ENCODE peak calls at places on chromosomes 12 and 14, in six cellular contexts. One of them, this sample, is unnamed.
A peak's percentile ranks its signal among the peaks of the same experiment; 100 is the strongest.

GRCh38 chr14:82510007-82510406 is 976.4 kb upstream of the SEL1L start:
- DNase-seq in erythroblast: no peak
- DNase-seq in GM10248: no peak
- DNase-seq in pons: no peak
- DNase-seq in T-helper 2 cell treated with Interferon-gamma antibody and Interleukin-4, amounts not matched to agents 5 μg/mL and 100 μg/mL, for 36 hours: no peak
- DNase-seq in NCI-H69: no peak
- DNase-seq in this sample: no peak

GRCh38 chr12:57553343-57554202 is 3.7 kb downstream of the KIF5A start:
- DNase-seq in erythroblast: no peak
- DNase-seq in GM10248: no peak
- DNase-seq in pons: no peak
- DNase-seq in T-helper 2 cell treated with Interferon-gamma antibody and Interleukin-4, amounts not matched to agents 5 μg/mL and 100 μg/mL, for 36 hours: no peak
- DNase-seq in NCI-H69: peak; percentile 18
- DNase-seq in this sample: no peak

GRCh38 chr14:26175659-26176058 is 422.2 kb downstream of the NOVA1 start:
- DNase-seq in erythroblast: no peak
- DNase-seq in GM10248: no peak
- DNase-seq in pons: peak; percentile 30
- DNase-seq in T-helper 2 cell treated with Interferon-gamma antibody and Interleukin-4, amounts not matched to agents 5 μg/mL and 100 μg/mL, for 36 hours: no peak
- DNase-seq in NCI-H69: no peak
- DNase-seq in this sample: no peak

GRCh38 chr12:64273527-64274403 is 51.7 kb upstream of the KICS2 start:
- DNase-seq in erythroblast: peak; percentile 46
- DNase-seq in GM10248: peak; percentile 20
- DNase-seq in pons: peak; percentile 35
- DNase-seq in T-helper 2 cell treated with Interferon-gamma antibody and Interleukin-4, amounts not matched to agents 5 μg/mL and 100 μg/mL, for 36 hours: no peak
- DNase-seq in NCI-H69: peak; percentile 38
- DNase-seq in this sample: no peak

GRCh38 chr12:99553461-99553860 is 94.1 kb upstream of the GARIN6 start:
- DNase-seq in erythroblast: no peak
- DNase-seq in GM10248: no peak
- DNase-seq in pons: no peak
- DNase-seq in T-helper 2 cell treated with Interferon-gamma antibody and Interleukin-4, amounts not matched to agents 5 μg/mL and 100 μg/mL, for 36 hours: no peak
- DNase-seq in NCI-H69: peak; percentile 75
- DNase-seq in this sample: no peak

GRCh38 chr14:60773558-60773957 is 39.0 kb downstream of the MNAT1 start:
- DNase-seq in erythroblast: no peak
- DNase-seq in GM10248: no peak
- DNase-seq in pons: no peak
- DNase-seq in T-helper 2 cell treated with Interferon-gamma antibody and Interleukin-4, amounts not matched to agents 5 μg/mL and 100 μg/mL, for 36 hours: no peak
- DNase-seq in NCI-H69: no peak
- DNase-seq in this sample: no peak

GRCh38 chr12:6093764-6094163 is 30.7 kb downstream of the VWF start:
- DNase-seq in erythroblast: no peak
- DNase-seq in GM10248: no peak
- DNase-seq in pons: no peak
- DNase-seq in T-helper 2 cell treated with Interferon-gamma antibody and Interleukin-4, amounts not matched to agents 5 μg/mL and 100 μg/mL, for 36 hours: no peak
- DNase-seq in NCI-H69: no peak
- DNase-seq in this sample: no peak

GRCh38 chr14:106493962-106494823 is 967.8 kb downstream of the TMEM121 start:
- DNase-seq in erythroblast: no peak
- DNase-seq in GM10248: no peak
- DNase-seq in pons: peak; percentile 24
- DNase-seq in T-helper 2 cell treated with Interferon-gamma antibody and Interleukin-4, amounts not matched to agents 5 μg/mL and 100 μg/mL, for 36 hours: no peak
- DNase-seq in NCI-H69: no peak
- DNase-seq in this sample: no peak

GRCh38 chr12:15662303-15662980 is 126.7 kb downstream of the EPS8 start:
- DNase-seq in erythroblast: peak; percentile 50
- DNase-seq in GM10248: no peak
- DNase-seq in pons: no peak
- DNase-seq in T-helper 2 cell treated with Interferon-gamma antibody and Interleukin-4, amounts not matched to agents 5 μg/mL and 100 μg/mL, for 36 hours: no peak
- DNase-seq in NCI-H69: no peak
- DNase-seq in this sample: no peak

GRCh38 chr14:78043349-78043748 is 126.8 kb upstream of the NRXN3 start:
- DNase-seq in erythroblast: no peak
- DNase-seq in GM10248: no peak
- DNase-seq in pons: no peak
- DNase-seq in T-helper 2 cell treated with Interferon-gamma antibody and Interleukin-4, amounts not matched to agents 5 μg/mL and 100 μg/mL, for 36 hours: no peak
- DNase-seq in NCI-H69: no peak
- DNase-seq in this sample: no peak

GRCh38 chr12:28777603-28778365 is 371.3 kb upstream of the FAR2 start:
- DNase-seq in erythroblast: no peak
- DNase-seq in GM10248: no peak
- DNase-seq in pons: no peak
- DNase-seq in T-helper 2 cell treated with Interferon-gamma antibody and Interleukin-4, amounts not matched to agents 5 μg/mL and 100 μg/mL, for 36 hours: no peak
- DNase-seq in NCI-H69: no peak
- DNase-seq in this sample: peak; percentile 45

GRCh38 chr14:92586001-92586947 is 72.7 kb downstream of the RIN3 start:
- DNase-seq in erythroblast: no peak
- DNase-seq in GM10248: no peak
- DNase-seq in pons: no peak
- DNase-seq in T-helper 2 cell treated with Interferon-gamma antibody and Interleukin-4, amounts not matched to agents 5 μg/mL and 100 μg/mL, for 36 hours: peak; percentile 49
- DNase-seq in NCI-H69: no peak
- DNase-seq in this sample: no peak

GRCh38 chr12:102675672-102676071 is 195.3 kb upstream of the IGF1 start:
- DNase-seq in erythroblast: no peak
- DNase-seq in GM10248: no peak
- DNase-seq in pons: no peak
- DNase-seq in T-helper 2 cell treated with Interferon-gamma antibody and Interleukin-4, amounts not matched to agents 5 μg/mL and 100 μg/mL, for 36 hours: no peak
- DNase-seq in NCI-H69: no peak
- DNase-seq in this sample: no peak

GRCh38 chr12:87157791-87158190 is 871.4 kb downstream of the C12orf50 start:
- DNase-seq in erythroblast: no peak
- DNase-seq in GM10248: no peak
- DNase-seq in pons: no peak
- DNase-seq in T-helper 2 cell treated with Interferon-gamma antibody and Interleukin-4, amounts not matched to agents 5 μg/mL and 100 μg/mL, for 36 hours: no peak
- DNase-seq in NCI-H69: no peak
- DNase-seq in this sample: no peak

GRCh38 chr12:108779998-108780688 is 48.8 kb upstream of the CORO1C start:
- DNase-seq in erythroblast: no peak
- DNase-seq in GM10248: no peak
- DNase-seq in pons: no peak
- DNase-seq in T-helper 2 cell treated with Interferon-gamma antibody and Interleukin-4, amounts not matched to agents 5 μg/mL and 100 μg/mL, for 36 hours: no peak
- DNase-seq in NCI-H69: peak; percentile 19
- DNase-seq in this sample: peak; percentile 34

This sample was measured in DMS153.